ENCODE peak calls at places on chromosomes 16 and 17, in six cellular contexts. L, W, F, H, E and Z are unnamed samples.

GRCh38 chr16:72979974-72980373 is 68.0 kb downstream of the ZFHX3 start:
- DNase-seq in H (no peak), W (no peak), E (no peak), L (no peak), F (no peak), Z (no peak)

GRCh38 chr16:60811051-60811608 is 1225.1 kb downstream of the CDH8 start:
- DNase-seq in E (no peak), W (no peak), F (no peak), H (no peak), L (no peak), Z (no peak)

GRCh38 chr17:68491381-68491849 is 20.8 kb upstream of the PRKAR1A start:
- DNase-seq in L (no peak), H (no peak), F (no peak), W (no peak), E (no peak), Z (no peak)

GRCh38 chr16:46974352-46974751 is 878 bp upstream of the DNAJA2 start:
- DNase-seq in H (no peak), E (peak; percentile 35), L (no peak), F (peak; percentile 17), W (peak; percentile 54), Z (no peak)

GRCh38 chr17:39527220-39527813 is 66.0 kb downstream of the CDK12 start:
- DNase-seq in E (no peak), F (peak; percentile 22), H (no peak), L (no peak), W (peak; percentile 33), Z (peak; percentile 12)

GRCh38 chr16:20822451-20823128 is 16.3 kb downstream of the REXO5 start:
- DNase-seq in E (no peak), F (no peak), L (no peak), H (no peak), W (no peak), Z (no peak)

GRCh38 chr17:7041607-7042506 is 2.0 kb downstream of the SLC16A11 start:
- DNase-seq in F (no peak), L (no peak), W (no peak), E (no peak), H (no peak), Z (no peak)

GRCh38 chr17:76586741-76587487 is 1.3 kb upstream of the ST6GALNAC2 start:
- DNase-seq in H (no peak), E (no peak), F (no peak), W (no peak), L (no peak), Z (no peak)

GRCh38 chr17:38452719-38453118 is 24.5 kb downstream of the ARHGAP23 start:
- DNase-seq in F (no peak), W (no peak), E (no peak), H (no peak), L (no peak), Z (no peak)

GRCh38 chr17:81037783-81038733 is 3.1 kb downstream of the BAIAP2 start:
- DNase-seq in E (no peak), H (no peak), F (no peak), L (no peak), W (no peak), Z (no peak)

GRCh38 chr17:29595107-29595942 is 2.4 kb downstream of the ANKRD13B start:
- DNase-seq in W (no peak), F (no peak), E (no peak), H (no peak), L (peak; percentile 49), Z (no peak)
- H2AFZ ChIP-seq in W (no peak overlapping the region), F (no peak overlapping the region), E (no peak overlapping the region), H (no peak overlapping the region), L (no peak overlapping the region), Z (no peak overlapping the region)

GRCh38 chr17:16927641-16928321 is 44.1 kb downstream of the TNFRSF13B start:
- DNase-seq in F (no peak), E (no peak), H (no peak), W (no peak), L (no peak), Z (no peak)

GRCh38 chr17:16930571-16931317 is 41.2 kb downstream of the TNFRSF13B start:
- DNase-seq in L (no peak), H (no peak), E (no peak), W (no peak), F (no peak), Z (no peak)

GRCh38 chr17:16929757-16930520 is 42.0 kb downstream of the TNFRSF13B start:
- DNase-seq in L (no peak), W (no peak), F (no peak), H (no peak), E (no peak), Z (no peak)

GRCh38 chr17:16928406-16929280 is 43.3 kb downstream of the TNFRSF13B start:
- DNase-seq in F (no peak), W (no peak), L (no peak), H (no peak), E (no peak), Z (no peak)

DNA sequence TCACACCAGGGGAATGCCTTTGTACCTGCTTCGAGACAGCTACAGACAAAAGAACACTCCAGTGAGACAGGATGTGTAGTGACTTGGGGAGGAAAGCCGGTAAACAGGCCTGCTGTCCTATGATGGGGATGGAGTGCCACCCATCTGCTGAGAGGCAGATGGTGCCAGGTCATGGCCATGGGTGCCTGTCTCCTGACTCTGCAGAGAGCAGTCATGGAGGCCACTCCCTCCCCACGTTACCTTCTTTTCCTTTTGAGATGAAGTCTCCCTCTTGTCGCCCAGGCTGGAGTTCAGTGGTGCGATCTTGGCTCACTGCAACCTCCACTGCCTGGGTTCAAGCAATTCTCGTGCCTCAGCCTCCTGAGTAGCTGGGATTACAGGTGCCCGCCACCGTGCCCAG is 42.6 kb downstream of the TNFRSF13B start:
- DNase-seq in W (no peak), F (no peak), L (no peak), H (no peak), E (no peak), Z (no peak)
- TF ChIP-seq CEBPB in W (no peak), F (no peak), L (no peak), H (no peak), E (no peak), Z (no peak)

GRCh38 chr16:65071371-65072311 is 50.2 kb downstream of the CDH11 start:
- DNase-seq in L (peak; percentile 64), E (no peak), F (no peak), H (no peak), W (no peak), Z (no peak)
- H2AFZ ChIP-seq in L (peak overlapping the region; percentile 36), E (no peak overlapping the region), F (no peak overlapping the region), H (no peak overlapping the region), W (no peak overlapping the region), Z (no peak overlapping the region)

DNA sequence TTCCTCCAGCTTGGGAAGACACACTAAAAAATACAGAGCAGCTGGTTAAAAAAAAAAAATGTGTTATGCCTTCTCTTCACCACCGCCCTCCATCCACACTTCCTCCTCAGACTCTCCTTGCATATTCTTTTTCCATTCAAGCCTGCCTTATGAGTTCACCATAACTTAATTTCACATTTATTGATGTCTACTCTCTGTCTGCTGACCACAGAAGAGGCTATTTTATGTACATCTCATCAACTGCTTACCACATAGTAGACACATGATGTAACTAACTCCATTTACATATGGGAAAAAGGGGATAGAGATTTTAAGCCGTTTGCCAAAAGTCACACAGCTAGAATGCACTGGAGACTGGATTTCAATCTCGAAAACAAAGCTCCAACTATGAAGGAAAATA is 409.8 kb downstream of the CDH11 start:
- DNase-seq in H (no peak), L (peak; percentile 5), F (no peak), E (no peak), W (no peak), Z (no peak)
- TF ChIP-seq CEBPB in H (no peak), L (no peak), F (no peak), E (no peak), W (no peak), Z (no peak)

DNA sequence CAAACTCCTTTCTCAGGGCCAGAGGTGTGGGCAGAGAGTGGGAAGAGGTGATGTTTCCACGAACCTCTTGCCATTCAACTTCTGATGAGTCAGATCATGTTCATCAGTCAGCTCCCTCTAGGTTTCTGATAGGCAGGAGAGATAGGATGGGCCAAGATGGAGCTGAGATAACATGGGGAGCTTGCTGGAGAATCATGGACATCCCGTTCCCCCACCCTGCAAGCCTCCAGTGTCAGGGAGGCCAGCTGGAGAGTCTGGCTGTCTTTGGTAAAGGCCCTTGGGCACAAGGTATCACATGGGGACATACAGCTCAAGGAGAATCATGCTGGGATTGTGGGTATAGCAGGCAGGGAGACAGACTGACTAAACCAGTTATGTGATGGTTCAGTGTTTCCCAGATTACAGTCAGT is 136.0 kb upstream of the IRX3 start:
- DNase-seq in L (no peak), E (no peak), F (no peak), H (no peak), W (no peak), Z (no peak)
- H2AFZ ChIP-seq in L (no peak overlapping the region), E (no peak overlapping the region), F (no peak overlapping the region), H (no peak overlapping the region), W (no peak overlapping the region), Z (no peak overlapping the region)